ENCODE peak calls at places on chromosome 22, in five cellular contexts. G is endothelial cell of umbilical vein, Q is tibial nerve, N is uterus, O is IMR-90. I is an unnamed sample.

GRCh38 chr22:29030618-29031235 is 30.9 kb downstream of the C22orf31 start:
- DNase-seq in O (peak; percentile 77), G (peak; percentile 82), N (peak; percentile 80), Q (peak; percentile 74), I (peak; percentile 87)

GRCh38 chr22:46467006-46467405 is 70.4 kb downstream of the CELSR1 start:
- DNase-seq in Q (no peak), N (no peak), O (no peak), G (no peak), I (no peak)

GRCh38 chr22:40597541-40598453 is 38.7 kb downstream of the MRTFA start:
- DNase-seq in G (no peak), N (no peak), Q (no peak), O (peak; percentile 41), I (no peak)

GRCh38 chr22:33014621-33015020 is 43.6 kb downstream of the SYN3 start:
- DNase-seq in N (no peak), G (no peak), Q (no peak), O (no peak), I (no peak)

GRCh38 chr22:32557424-32557823 is 82.8 kb downstream of the FBXO7 start:
- DNase-seq in Q (no peak), O (no peak), G (no peak), N (no peak), I (no peak)

GRCh38 chr22:30332551-30332950 is 5.8 kb upstream of the TBC1D10A start:
- DNase-seq in O (no peak), N (no peak), G (no peak), Q (no peak), I (no peak)

GRCh38 chr22:29375436-29376076 is 12.8 kb downstream of the AP1B1 start:
- DNase-seq in O (peak; percentile 19), G (no peak), N (no peak), Q (no peak), I (no peak)

GRCh38 chr22:35341090-35341874 is 39.6 kb upstream of the HMOX1 start:
- DNase-seq in N (no peak), Q (no peak), G (no peak), O (no peak), I (no peak)

GRCh38 chr22:28244760-28245159 is 325.7 kb upstream of the PITPNB start:
- DNase-seq in G (no peak), O (no peak), Q (no peak), N (no peak), I (no peak)

GRCh38 chr22:50305658-50306566 is 1.5 kb downstream of the PLXNB2 start:
- DNase-seq in O (peak; percentile 95), Q (peak; percentile 59), G (peak; percentile 83), N (peak; percentile 86), I (peak; percentile 86)

GRCh38 chr22:36449776-36450175 is 31.7 kb downstream of the TXN2 start:
- DNase-seq in G (no peak), N (no peak), Q (no peak), O (no peak), I (no peak)

GRCh38 chr22:38097557-38098409 is 12.7 kb downstream of the BAIAP2L2 start:
- DNase-seq in N (no peak), Q (no peak), O (peak; percentile 12), G (peak; percentile 12), I (no peak)

GRCh38 chr22:30277547-30278344 is 11.1 kb upstream of the OSM start:
- DNase-seq in G (peak; percentile 89), N (no peak), Q (no peak), O (peak; percentile 80), I (no peak)

GRCh38 chr22:37334859-37335818 is 52.8 kb downstream of the CYTH4 start:
- DNase-seq in N (no peak), G (no peak), Q (no peak), O (no peak), I (no peak)

GRCh38 chr22:38415046-38415445 is 40.0 kb downstream of the KCNJ4 start:
- DNase-seq in Q (no peak), O (no peak), N (no peak), G (no peak), I (no peak)

GRCh38 chr22:31451709-31452571 is 37.7 kb downstream of the EIF4ENIF1 start:
- DNase-seq in N (no peak), O (peak; percentile 59), Q (no peak), G (peak; percentile 59), I (no peak)

GRCh38 chr22:28600546-28601143 is 79.0 kb downstream of the TTC28 start:
- DNase-seq in O (peak; percentile 72), G (peak; percentile 73), Q (no peak), N (no peak), I (no peak)

GRCh38 chr22:30247561-30247960 is 1.0 kb upstream of the LIF start:
- DNase-seq in G (no peak), N (no peak), Q (no peak), O (no peak), I (no peak)

GRCh38 chr22:45997077-45997774 is 20.3 kb upstream of the WNT7B start:
- DNase-seq in Q (peak; percentile 84), O (peak; percentile 95), G (peak; percentile 98), N (peak; percentile 95), I (peak; percentile 95)

GRCh38 chr22:36741204-36741793 is 34.6 kb downstream of the IFT27 start:
- DNase-seq in O (no peak), G (no peak), N (no peak), Q (no peak), I (no peak)

GRCh38 chr22:19776433-19777031 is 16.0 kb downstream of the TBX1 start:
- DNase-seq in N (no peak), G (no peak), O (peak; percentile 19), Q (no peak), I (peak; percentile 10)

GRCh38 chr22:35131423-35132050 is 65.6 kb downstream of the ISX start:
- DNase-seq in G (no peak), N (no peak), Q (no peak), O (no peak), I (no peak)

GRCh38 chr22:31347251-31348008 is 1.3 kb upstream of the PATZ1 start:
- DNase-seq in G (peak; percentile 68), N (peak; percentile 64), O (peak; percentile 62), Q (peak; percentile 55), I (peak; percentile 77)

GRCh38 chr22:22733881-22734373 is 89.5 kb downstream of the GGTLC2 start:
- DNase-seq in O (no peak), Q (no peak), G (no peak), N (no peak), I (no peak)

GRCh38 chr22:47465809-47466208 is 703.4 kb downstream of the TBC1D22A start:
- DNase-seq in G (no peak), Q (no peak), N (no peak), O (no peak), I (no peak)

GRCh38 chr22:48045369-48045768 is 1282.9 kb downstream of the TBC1D22A start:
- DNase-seq in N (no peak), G (no peak), O (no peak), Q (no peak), I (no peak)

DNA sequence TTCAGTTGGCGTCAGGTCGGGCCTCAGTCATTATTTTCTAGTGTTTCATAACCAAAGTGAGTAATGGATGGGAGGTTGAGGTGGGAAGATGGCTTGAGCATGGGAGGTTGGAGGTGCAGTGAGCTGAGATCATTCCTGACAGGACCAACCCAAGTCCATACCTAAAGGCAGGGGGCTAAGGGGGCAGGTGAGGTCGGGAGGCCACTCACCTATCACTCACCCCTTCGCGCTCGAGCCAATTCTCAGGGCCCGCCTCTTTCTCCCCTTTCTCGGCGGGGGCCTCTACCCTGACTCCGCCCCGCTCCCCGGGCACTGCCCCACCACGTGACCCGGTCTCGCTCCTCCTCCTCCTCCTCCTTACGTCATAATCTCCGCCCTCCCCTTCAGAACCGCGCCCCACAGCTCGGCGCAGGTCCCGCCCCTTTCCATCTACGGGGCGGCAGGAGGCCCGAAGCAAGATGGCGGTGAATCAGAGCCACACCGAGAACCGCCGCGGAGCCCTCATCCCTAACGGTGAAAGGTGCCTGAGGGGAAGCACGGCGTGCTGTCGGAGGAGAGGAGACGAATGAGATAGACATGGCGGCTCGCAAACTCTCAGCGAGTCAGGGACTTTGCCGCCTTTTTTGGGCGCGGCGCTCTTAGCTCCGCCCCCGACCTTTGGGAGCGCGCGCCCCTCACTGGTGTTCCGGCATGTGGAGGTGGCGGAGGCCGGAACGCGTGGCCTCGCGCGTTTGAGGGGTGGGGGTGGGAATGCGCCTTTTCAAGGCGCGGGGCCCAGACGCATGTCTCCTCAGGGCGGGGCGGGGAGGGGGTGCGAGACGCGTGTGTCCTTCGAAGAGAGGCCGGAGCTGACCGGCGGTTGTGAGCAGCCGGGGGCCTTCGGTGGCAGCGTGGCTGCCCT is at the start of gene WBP2NL:
- DNase-seq in Q (peak; percentile 67), G (peak; percentile 79), N (peak; percentile 67), O (peak; percentile 51), I (peak; percentile 84)
- TF ChIP-seq POLR2A in Q (peak; percentile 11), G (no peak), N (peak; percentile 33), O (no peak), I (no peak)

GRCh38 chr22:39534092-39534506 is 1.6 kb upstream of the RPS19BP1 start:
- DNase-seq in N (peak; percentile 31), Q (no peak), G (no peak), O (no peak), I (peak; percentile 57)
- H3K4me3 ChIP-seq in N (no peak overlapping the region), Q (no peak overlapping the region), G (no peak overlapping the region), O (no peak overlapping the region), I (no peak overlapping the region)

GRCh38 chr22:44952863-44953790 is 56.7 kb downstream of the PHF21B start:
- DNase-seq in Q (no peak), O (no peak), N (no peak), G (no peak), I (no peak)

GRCh38 chr22:44954113-44954512 is 55.7 kb downstream of the PHF21B start:
- DNase-seq in N (no peak), G (no peak), O (no peak), Q (no peak), I (no peak)

GRCh38 chr22:44955102-44955501 is 54.7 kb downstream of the PHF21B start:
- DNase-seq in O (no peak), N (no peak), G (no peak), Q (no peak), I (no peak)

GRCh38 chr22:44957267-44957905 is 52.4 kb downstream of the PHF21B start:
- DNase-seq in O (peak; percentile 6), G (no peak), N (no peak), Q (no peak), I (no peak)

DNA sequence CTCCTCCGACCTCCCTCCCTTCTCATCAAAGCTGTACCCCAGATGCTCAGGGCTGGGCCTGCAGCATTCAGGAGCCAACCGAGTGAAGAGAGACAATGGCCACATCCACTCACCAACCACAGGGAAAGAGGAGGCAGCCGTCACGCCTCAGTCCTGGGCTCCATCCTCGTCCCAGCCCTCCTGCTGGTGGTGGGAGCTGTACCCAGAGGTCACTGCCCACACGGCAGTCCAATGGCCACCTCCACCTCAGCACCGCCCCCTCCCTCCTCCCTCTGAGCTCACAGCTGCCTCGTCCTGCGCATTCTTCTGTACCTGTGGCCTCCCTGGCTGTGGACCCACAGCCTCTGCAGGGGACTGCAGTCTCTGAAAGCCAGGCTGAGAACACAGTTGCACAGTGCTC is 53.0 kb downstream of the PHF21B start:
- DNase-seq in Q (no peak), N (no peak), O (no peak), G (no peak), I (no peak)
- TF ChIP-seq POLR2A in Q (no peak), N (no peak), O (no peak), G (no peak), I (no peak)

DNA sequence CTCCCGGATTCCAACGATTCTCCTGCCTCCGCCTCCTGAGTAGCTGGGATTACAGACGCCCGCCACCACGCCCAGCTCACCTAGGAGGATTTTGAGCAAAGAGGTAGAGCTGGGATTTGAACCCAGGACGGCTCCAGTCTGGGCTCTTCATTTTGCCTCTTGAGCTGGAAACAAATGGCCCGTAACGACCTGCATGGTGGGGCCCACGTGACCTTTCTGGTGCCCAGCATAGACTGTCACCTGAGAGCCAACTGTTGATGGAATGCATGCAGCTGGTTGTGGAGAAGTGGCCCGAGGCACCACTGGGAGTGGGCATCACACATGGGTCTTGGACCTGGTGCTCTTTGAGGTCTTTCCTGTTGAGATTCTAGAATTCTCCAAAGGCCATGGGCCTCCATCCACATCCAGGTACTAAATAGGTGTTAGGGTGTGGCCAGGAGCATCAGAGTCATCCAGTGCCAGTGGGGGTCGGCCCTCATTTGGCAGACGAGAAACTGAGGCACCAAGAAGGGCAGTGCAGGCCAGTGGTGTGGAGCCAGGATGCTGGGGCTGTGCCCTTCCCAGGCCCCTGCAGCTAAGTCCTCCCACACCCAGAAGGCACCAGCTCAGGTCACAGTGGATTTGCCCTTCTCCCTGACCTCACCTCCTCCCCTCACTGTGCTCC is 3.9 kb downstream of the ATF4 start:
- DNase-seq in O (no peak), N (no peak), Q (no peak), G (no peak), I (no peak)
- H3K4me3 ChIP-seq in O (no peak overlapping the region), N (peak overlapping the region; percentile 94), Q (no peak overlapping the region), G (no peak overlapping the region), I (no peak overlapping the region)

I was measured in ovary.